ENCODE peak calls at places on chromosomes 3 and 15, in four cellular contexts. N is HepG2, W is SK-N-SH, Y is HCT116. V is an unnamed sample.

GRCh38 chr3:74149466-74149865 is 465.0 kb downstream of the CNTN3 start:
- DNase-seq in N (no peak), W (no peak), Y (no peak), V (no peak)

GRCh38 chr3:195334967-195335366 is 64.0 kb upstream of the XXYLT1 start:
- DNase-seq in W (no peak), N (no peak), Y (no peak), V (no peak)

GRCh38 chr15:70095387-70096214 is 2.1 kb downstream of the TLE3 start:
- DNase-seq in W (peak), N (no peak), Y (no peak), V (no peak)

GRCh38 chr3:34185301-34185700 is 386.9 kb downstream of the PDCD6IP start:
- DNase-seq in W (no peak), Y (no peak), N (no peak), V (no peak)

GRCh38 chr15:51006336-51006985 is 88.2 kb downstream of the TNFAIP8L3 start:
- DNase-seq in W (no peak), Y (no peak), N (no peak), V (no peak)

GRCh38 chr15:48522123-48522522 is 123.4 kb downstream of the FBN1 start:
- DNase-seq in W (no peak), Y (no peak), N (no peak), V (no peak)

GRCh38 chr15:81092559-81092902 is 41.5 kb upstream of the CFAP161 start:
- DNase-seq in N (no peak), W (no peak), Y (no peak), V (no peak)

GRCh38 chr3:127790580-127791183 is 31.6 kb downstream of the MGLL start:
- DNase-seq in N (no peak), W (no peak), Y (no peak), V (no peak)

GRCh38 chr3:196740476-196741400 is 1.1 kb downstream of the PAK2 start:
- DNase-seq in Y (no peak), N (peak), W (peak), V (no peak)

GRCh38 chr3:157542711-157543485 is 39.7 kb upstream of the VEPH1 start:
- DNase-seq in W (peak), Y (no peak), N (no peak), V (no peak)

GRCh38 chr3:190911382-190911781 is 48.9 kb upstream of the GMNC start:
- DNase-seq in W (no peak), Y (peak), N (no peak), V (no peak)

GRCh38 chr3:69527498-69527897 is 141.6 kb upstream of the FRMD4B start:
- DNase-seq in W (no peak), N (no peak), Y (no peak), V (no peak)

GRCh38 chr3:138381413-138381901 is 33.1 kb downstream of the MRAS start:
- DNase-seq in W (no peak), Y (no peak), N (no peak), V (no peak)

GRCh38 chr3:186849392-186849975 is 7.0 kb downstream of the ADIPOQ start:
- DNase-seq in N (peak), Y (peak), W (peak), V (peak)

GRCh38 chr3:178420033-178420432 is 116.2 kb upstream of the KCNMB2 start:
- DNase-seq in W (no peak), Y (no peak), N (no peak), V (no peak)

GRCh38 chr3:188315563-188315962 is 161.6 kb downstream of the LPP start:
- DNase-seq in Y (no peak), N (no peak), W (no peak), V (no peak)

GRCh38 chr3:38015485-38015884 is 14.0 kb downstream of the PLCD1 start:
- DNase-seq in W (no peak), N (no peak), Y (no peak), V (no peak)

GRCh38 chr15:68223171-68223570 is 6.4 kb downstream of the CLN6 start:
- DNase-seq in W (no peak), Y (no peak), N (no peak), V (no peak)

GRCh38 chr15:44633603-44634002 is 29.9 kb downstream of the SPG11 start:
- DNase-seq in W (no peak), N (no peak), Y (no peak), V (no peak)

GRCh38 chr3:197137741-197138140 is 108.1 kb upstream of the MELTF start:
- DNase-seq in N (no peak), Y (no peak), W (no peak), V (no peak)

GRCh38 chr3:55477306-55478010 is 9.6 kb downstream of the WNT5A start:
- DNase-seq in N (no peak), W (no peak), Y (no peak), V (no peak)

GRCh38 chr3:194472290-194472920 is 14.4 kb downstream of the ATP13A3 start:
- DNase-seq in N (peak), W (peak), Y (peak), V (no peak)

GRCh38 chr15:25240461-25241021 is 198.3 kb downstream of the UBE3A start:
- DNase-seq in N (no peak), Y (no peak), W (no peak), V (no peak)

GRCh38 chr3:123090700-123091585 is 24.1 kb downstream of the PDIA5 start:
- DNase-seq in W (no peak), N (no peak), Y (no peak), V (no peak)

GRCh38 chr3:178350763-178351162 is 185.5 kb upstream of the KCNMB2 start:
- DNase-seq in Y (no peak), N (no peak), W (no peak), V (no peak)

GRCh38 chr15:60000113-60000823 is 3.8 kb upstream of the FOXB1 start:
- DNase-seq in Y (no peak), N (no peak), W (peak), V (no peak)

GRCh38 chr15:70149667-70150404 is 52.1 kb upstream of the TLE3 start:
- DNase-seq in Y (no peak), N (no peak), W (no peak), V (no peak)

GRCh38 chr3:79297242-79297641 is 470.6 kb downstream of the ROBO1 start:
- DNase-seq in N (peak), W (no peak), Y (no peak), V (no peak)

GRCh38 chr15:80468776-80469175 is 64.6 kb downstream of the ARNT2 start:
- DNase-seq in Y (no peak), W (peak), N (no peak), V (no peak)

GRCh38 chr3:128884992-128885391 is 5.6 kb downstream of the ACAD9 start:
- DNase-seq in W (no peak), N (no peak), Y (no peak), V (no peak)

GRCh38 chr3:31958721-31959152 is 22.3 kb downstream of the OSBPL10 start:
- DNase-seq in W (peak), Y (no peak), N (no peak), V (no peak)

GRCh38 chr3:173733029-173733652 is 335.6 kb downstream of the NLGN1 start:
- DNase-seq in W (peak), N (peak), Y (peak), V (no peak)

GRCh38 chr15:99249270-99249817 is at the start of gene TTC23:
- DNase-seq in W (no peak), Y (peak), N (peak), V (no peak)

GRCh38 chr15:58876306-58876705 is 57.2 kb downstream of the SLTM start:
- DNase-seq in N (no peak), Y (no peak), W (no peak), V (no peak)

GRCh38 chr3:48926425-48927392 is 8.1 kb downstream of the ARIH2 start:
- DNase-seq in N (no peak), Y (no peak), W (no peak), V (no peak)

GRCh38 chr15:35909414-35909813 is 363.4 kb upstream of the DPH6 start:
- DNase-seq in W (no peak), Y (no peak), N (no peak), V (no peak)

GRCh38 chr3:155550386-155550785 is 194.5 kb downstream of the PLCH1 start:
- DNase-seq in Y (no peak), W (no peak), N (no peak), V (no peak)

GRCh38 chr3:97138914-97139541 is 324.6 kb downstream of the EPHA6 start:
- DNase-seq in Y (no peak), W (no peak), N (peak), V (no peak)

DNA sequence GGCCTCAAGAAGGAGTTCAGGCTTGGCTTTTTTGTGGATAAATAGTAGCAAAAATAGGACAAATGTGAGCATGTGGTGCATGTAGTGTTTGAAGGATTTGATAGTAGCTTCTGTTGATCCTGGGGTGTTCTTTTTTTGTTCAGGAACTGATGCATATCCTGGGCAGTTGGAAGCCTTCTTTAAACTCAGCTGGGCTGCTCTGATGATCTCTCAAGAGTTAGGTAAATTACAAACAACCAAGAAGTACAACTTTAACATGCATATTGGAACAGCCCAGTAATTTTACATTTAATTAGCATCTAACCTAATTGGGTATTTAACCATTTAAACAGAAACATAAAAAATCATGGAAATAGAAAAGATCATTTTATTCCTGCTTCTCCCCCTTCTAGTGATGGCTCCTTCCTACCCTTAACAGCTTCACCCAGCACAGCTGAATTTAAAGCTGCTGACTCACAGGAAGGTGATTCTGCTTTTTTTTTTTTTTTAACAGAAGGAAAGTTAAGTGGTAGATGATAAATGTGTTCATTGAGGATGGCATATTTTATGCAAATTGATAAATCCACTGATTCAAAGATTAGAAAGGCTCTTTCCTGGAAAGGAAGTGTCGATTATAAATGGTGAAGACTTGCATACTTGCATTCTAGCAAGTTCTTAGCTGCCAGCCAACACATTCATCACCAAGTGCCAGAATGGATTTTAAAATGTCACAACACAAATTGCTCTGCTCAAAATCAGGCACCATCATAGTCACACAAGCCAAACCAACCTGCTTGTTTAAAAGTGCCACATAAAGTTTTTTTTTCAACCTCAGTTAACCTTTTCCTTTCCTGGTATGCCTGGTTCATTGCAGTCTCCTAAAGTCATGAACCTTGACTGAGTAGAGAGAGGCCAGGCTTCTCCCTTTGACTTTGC is 20.0 kb downstream of the SLC35G2 start:
- DNase-seq in N (no peak), Y (no peak), W (no peak), V (no peak)
- TF ChIP-seq ZBTB33 in N (no peak), Y (no peak), W (no peak), V (no peak)

DNA sequence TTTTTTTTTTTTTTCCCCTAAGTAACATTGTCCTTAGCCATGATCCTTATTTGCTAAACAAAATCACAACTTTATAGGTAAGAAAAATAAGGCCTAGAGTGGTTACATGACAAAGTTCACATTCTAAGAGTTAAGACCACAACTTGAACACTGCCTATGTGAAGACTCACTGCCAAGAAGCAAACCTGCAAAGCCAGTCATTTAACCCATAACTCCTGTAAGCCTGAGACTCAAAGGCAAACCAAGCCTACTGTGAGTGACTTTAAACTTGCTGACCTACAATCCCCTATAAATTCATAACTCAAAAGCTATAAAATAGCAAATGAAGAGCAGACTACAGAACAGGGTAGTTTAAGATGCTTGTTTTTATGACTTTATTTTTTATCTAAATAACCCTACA is 12.9 kb upstream of the ANKRD28 start:
- DNase-seq in W (no peak), N (no peak), Y (no peak), V (no peak)
- TF ChIP-seq ZBTB33 in W (no peak), N (no peak), Y (no peak), V (no peak)

GRCh38 chr3:39184968-39185285 is 7.5 kb downstream of the XIRP1 start:
- DNase-seq in W (no peak), Y (no peak), N (no peak), V (no peak)

GRCh38 chr3:39184081-39184967 is 8.1 kb downstream of the XIRP1 start:
- DNase-seq in Y (no peak), N (no peak), W (no peak), V (no peak)

GRCh38 chr3:39181408-39182335 is 10.7 kb downstream of the XIRP1 start:
- DNase-seq in N (no peak), W (no peak), Y (no peak), V (no peak)

GRCh38 chr3:39185326-39185958 is 7.0 kb downstream of the XIRP1 start:
- DNase-seq in Y (no peak), W (no peak), N (no peak), V (no peak)

DNA sequence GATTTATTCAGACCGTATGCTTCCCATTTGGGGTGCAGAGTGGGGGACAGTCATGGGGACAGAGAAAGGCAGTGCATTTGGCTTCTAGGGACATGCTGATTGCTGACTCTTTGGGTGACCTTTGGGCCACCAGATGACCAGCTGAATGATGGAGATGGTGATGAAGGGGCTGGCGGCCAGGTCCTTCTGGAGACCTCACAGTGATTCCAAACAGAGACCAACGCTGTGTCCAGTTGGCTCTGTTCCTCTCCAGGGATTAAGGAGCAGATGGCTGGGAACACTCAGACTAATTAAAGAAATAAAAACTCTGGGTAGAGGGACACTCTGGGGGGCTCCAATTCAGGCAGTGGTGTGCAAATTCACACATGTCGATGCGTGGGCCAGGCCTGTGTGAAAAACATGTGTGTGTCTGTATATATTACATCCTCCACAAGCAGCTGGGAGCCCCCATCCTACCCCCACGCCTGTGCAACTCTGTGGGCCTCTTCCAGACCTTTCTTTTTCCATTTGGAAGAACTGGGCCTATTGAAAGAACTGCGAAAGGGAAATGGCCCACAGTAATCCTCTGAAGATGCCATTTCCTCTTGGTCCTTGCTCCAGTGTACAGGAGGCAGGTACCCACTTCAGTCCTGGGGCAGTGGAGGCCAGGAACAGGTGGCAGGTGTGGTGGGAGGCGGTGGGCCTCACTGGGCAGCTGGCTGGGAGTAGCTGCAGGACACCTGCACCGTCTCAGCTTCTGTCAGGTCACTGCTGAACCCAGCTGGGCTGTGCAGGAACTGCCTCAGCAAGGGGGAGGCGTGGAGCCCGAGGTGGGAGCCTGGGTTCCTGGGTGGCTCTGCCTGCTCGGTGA is 8.9 kb downstream of the XIRP1 start:
- DNase-seq in W (no peak), Y (no peak), N (no peak), V (no peak)
- TF ChIP-seq ZBTB33 in W (no peak), Y (no peak), N (no peak), V (no peak)

DNA sequence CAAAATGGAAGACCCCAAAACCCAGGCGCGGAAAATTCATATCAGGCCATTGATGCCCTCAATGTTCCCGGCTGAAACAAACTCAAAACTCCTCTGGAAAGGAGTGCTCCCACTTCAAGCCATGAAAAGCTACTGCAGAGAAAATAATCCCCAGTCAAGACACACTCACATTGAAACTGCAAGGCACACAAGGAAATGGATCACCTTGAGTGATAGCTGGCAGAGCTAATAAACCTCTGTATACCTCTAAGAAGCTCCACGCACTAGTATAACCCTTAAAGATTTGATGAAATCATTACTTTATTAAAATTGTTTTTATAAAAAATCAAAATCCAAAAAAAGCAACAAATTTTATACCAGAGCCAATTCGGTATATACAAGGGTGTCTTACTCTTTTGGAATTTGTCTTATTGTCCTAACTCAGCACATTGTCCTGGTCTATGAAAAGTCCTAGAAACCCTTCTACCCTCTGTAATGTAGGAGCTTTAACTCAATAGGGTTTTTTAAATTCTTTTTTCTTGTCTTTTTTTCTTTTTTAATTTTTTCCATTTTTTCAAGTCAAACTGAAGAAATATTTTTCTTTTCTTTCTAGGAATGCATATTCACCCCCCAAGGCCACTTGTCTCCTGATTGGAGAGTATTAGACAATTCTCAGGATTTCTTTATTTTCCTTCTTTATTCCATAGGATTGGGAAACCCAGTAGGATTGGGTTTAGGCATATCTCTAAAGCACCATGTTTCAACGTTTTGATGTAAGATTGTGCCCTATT is 8.5 kb downstream of the CCR5AS start:
- DNase-seq in Y (no peak), W (no peak), N (no peak), V (no peak)
- TF ChIP-seq ZBTB33 in Y (no peak), W (no peak), N (no peak), V (no peak)

DNA sequence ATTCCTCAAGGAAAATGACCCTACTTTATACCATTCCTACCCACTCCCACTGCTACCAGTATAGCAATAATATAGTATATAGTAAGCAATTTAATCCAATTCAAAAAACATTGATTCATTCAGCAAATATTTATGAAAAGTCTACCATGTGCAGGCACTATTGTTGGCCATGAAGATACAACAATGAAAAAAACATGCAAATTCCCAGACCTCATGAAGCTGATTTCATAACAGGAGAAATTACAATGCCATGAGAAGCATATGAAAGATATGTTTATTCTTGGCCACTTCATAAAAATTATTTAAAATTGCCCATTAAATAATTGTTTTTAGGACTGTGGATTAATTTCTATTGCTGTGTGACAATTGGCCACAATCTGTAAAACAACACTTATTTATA is 315.8 kb upstream of the COL8A1 start:
- DNase-seq in Y (no peak), W (no peak), N (no peak), V (no peak)
- TF ChIP-seq ZBTB33 in Y (no peak), W (no peak), N (no peak), V (no peak)

V was measured in GM12878.